ENCODE peak calls at places on chromosome 2, in seven cellular contexts. D is pancreas; K is A549; V is PC-3; U is body of pancreas; A is CD8-positive, alpha-beta T cell; O is Peyer's patch. M is an unnamed sample.

GRCh38 chr2:1594281-1595171 is 149.8 kb downstream of the PXDN start:
- DNase-seq in D (no peak), K (no peak), V (no peak), U (no peak), A (no peak), O (no peak), M (no peak)

GRCh38 chr2:149112068-149112467 is 73.6 kb downstream of the LYPD6B start:
- DNase-seq in D (no peak), K (no peak), V (no peak), U (no peak), A (no peak), O (no peak), M (no peak)

GRCh38 chr2:110994250-110994961 is 126.3 kb upstream of the BCL2L11 start:
- DNase-seq in D (no peak), K (no peak), V (no peak), U (no peak), A (no peak), O (no peak), M (no peak)

GRCh38 chr2:15043336-15044058 is 411.0 kb downstream of the LRATD1 start:
- DNase-seq in D (no peak), K (no peak), V (peak), U (no peak), A (no peak), O (no peak), M (no peak)

GRCh38 chr2:46984642-46985476 is 69.3 kb upstream of the MCFD2 start:
- DNase-seq in D (no peak), K (peak), V (peak), U (peak), A (no peak), O (peak), M (no peak)

GRCh38 chr2:173854840-173855239 is 110.3 kb downstream of the SP3 start:
- DNase-seq in D (no peak), K (no peak), V (peak), U (no peak), A (no peak), O (no peak), M (no peak)

GRCh38 chr2:136764397-136765255 is 719 bp upstream of the THSD7B start:
- DNase-seq in D (peak), K (no peak), V (no peak), U (peak), A (no peak), O (no peak), M (no peak)

GRCh38 chr2:108935231-108935863 is 53.7 kb downstream of the EDAR start:
- DNase-seq in D (no peak), K (no peak), V (no peak), U (no peak), A (no peak), O (no peak), M (peak)

GRCh38 chr2:168703926-168704325 is 98.5 kb upstream of the NOSTRIN start:
- DNase-seq in D (no peak), K (no peak), V (no peak), U (no peak), A (no peak), O (no peak), M (no peak)

GRCh38 chr2:28633739-28634138 is 117.9 kb upstream of the PPP1CB start:
- DNase-seq in D (no peak), K (peak), V (peak), U (no peak), A (no peak), O (no peak), M (no peak)

GRCh38 chr2:232988444-232988843 is 24.6 kb downstream of the NGEF start:
- DNase-seq in D (peak), K (peak), V (peak), U (peak), A (no peak), O (no peak), M (no peak)

DNA sequence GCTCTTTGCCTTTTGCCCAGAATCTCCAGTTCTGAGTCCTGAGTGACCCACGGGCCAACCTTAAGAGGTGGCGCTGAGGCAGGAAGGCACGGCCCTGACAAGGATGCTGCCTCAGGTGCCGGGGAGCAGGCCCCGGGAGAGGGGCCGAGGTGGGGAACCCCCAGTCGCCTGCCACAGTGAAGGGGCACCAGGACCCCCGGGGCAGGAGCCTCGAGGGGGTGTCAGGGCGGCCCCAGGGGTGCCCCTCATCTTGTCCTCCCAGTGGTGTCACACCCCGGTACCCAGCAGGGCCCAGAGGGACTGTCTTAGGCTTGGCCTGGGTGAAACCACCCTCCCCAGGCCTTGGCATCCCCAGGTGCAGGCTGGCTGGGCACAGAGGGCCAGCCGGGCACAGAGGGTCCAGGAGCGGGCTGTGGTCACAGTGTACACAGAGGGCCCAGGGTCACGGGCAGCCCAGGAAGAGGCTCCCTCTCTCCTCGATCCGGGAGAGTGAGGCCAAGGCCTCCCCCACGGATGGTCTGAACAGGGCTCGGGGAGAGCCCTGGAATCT is 1.0 kb downstream of the PDCD1 start:
- DNase-seq in D (no peak), K (no peak), V (no peak), U (peak), A (peak), O (no peak), M (no peak)
- H3K4me3 ChIP-seq in D (no peak), K (no peak), V (no peak), U (no peak), A (no peak), O (peak), M (no peak)

GRCh38 chr2:119574864-119575263 is 30.6 kb downstream of the CFAP221 start:
- DNase-seq in D (no peak), K (no peak), V (no peak), U (no peak), A (no peak), O (no peak), M (no peak)

GRCh38 chr2:119579457-119580295 is 35.4 kb downstream of the CFAP221 start:
- DNase-seq in D (peak), K (no peak), V (no peak), U (peak), A (no peak), O (no peak), M (no peak)

GRCh38 chr2:119575439-119575838 is 31.2 kb downstream of the CFAP221 start:
- DNase-seq in D (no peak), K (no peak), V (no peak), U (no peak), A (no peak), O (no peak), M (no peak)

DNA sequence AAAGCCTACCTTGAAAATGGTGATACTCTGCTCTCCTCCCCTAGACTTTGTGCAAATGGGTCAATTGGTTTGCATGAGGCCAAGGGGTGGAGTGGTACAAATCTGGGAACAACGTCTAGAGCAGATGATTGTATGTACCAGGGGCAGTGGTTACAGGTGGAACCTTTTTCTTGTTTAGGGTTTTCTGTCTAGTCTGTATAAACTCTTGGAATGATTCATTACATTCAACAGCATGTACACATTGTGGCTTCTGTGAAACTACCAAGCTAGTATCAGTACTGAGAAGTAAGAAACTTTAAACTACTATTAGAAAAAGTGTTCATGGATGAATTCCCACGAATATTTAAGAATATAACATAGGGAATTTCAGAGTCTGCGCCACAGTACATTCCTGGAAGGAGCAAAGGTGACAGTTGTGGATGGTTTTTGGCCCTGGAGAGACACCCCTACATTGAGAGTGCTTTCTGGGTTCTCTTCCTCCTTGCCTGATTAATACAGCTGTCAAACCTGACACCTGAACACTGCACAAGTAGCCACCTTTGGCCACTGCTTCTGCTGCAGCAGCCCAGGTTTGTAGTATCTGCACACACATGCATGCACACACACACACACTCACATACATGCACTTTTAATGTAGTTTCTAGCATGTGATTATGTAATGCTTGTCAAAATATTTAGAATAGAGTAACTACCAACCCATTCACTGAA is 30.0 kb downstream of the CFAP221 start:
- DNase-seq in D (no peak), K (no peak), V (no peak), U (no peak), A (no peak), O (no peak), M (no peak)
- H3K4me3 ChIP-seq in D (no peak), K (no peak), V (no peak), U (no peak), A (no peak), O (no peak), M (no peak)

DNA sequence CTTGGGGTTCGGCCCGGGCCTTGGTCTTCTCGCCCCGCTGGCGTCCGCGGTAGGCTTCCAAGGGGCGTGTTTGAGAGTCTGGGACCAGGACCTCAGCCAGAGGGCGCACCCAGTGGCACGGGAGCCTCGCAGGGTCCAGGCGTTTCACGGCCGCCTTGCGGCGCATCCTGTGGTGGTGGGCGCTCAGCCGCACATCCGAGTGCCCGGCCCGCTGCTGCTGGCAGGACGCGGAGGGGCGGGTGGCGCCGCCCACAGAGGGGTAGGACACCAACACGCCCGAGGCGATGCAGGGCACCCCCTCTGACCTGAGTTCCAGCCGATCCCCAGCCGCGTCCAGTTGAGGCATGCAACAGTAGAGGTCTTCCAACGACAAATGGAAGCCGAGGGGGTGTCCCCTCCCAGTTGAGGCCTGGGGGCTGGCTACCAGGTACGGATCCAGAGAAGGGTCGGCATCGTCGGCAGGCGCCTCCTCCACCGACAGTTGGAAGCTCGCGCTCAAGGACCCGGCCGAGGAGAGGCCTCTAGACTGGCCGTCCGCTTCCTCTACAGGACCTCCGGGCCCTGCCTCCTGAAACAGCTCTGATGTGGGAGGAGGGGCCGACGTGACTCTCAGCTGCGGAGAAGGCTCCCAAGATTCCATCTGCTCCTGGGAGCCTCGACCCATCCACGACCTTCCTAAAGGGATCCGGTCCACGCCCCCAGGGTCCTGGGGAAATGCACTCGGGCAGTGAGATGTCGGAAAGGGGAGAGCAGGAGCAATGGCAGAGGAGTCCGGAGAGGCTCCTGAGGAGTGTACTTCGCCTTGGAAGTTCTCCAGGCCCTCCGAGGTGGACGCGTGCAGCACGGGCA is 6.3 kb downstream of the C2orf81 start:
- DNase-seq in D (peak), K (no peak), V (no peak), U (peak), A (no peak), O (peak), M (no peak)
- H3K4me3 ChIP-seq in D (peak), K (no peak), V (no peak), U (no peak), A (peak), O (peak), M (no peak)

GRCh38 chr2:130368786-130369185 is 12.9 kb downstream of the PTPN18 start:
- DNase-seq in D (no peak), K (no peak), V (no peak), U (no peak), A (no peak), O (no peak), M (no peak)
- H3K4me3 ChIP-seq in D (no peak), K (no peak), V (no peak), U (no peak), A (no peak), O (no peak), M (no peak)

GRCh38 chr2:112621792-112622527 is 23.8 kb upstream of the SLC20A1 start:
- DNase-seq in D (no peak), K (no peak), V (peak), U (no peak), A (no peak), O (no peak), M (no peak)
- H3K4me3 ChIP-seq in D (no peak), K (no peak), V (no peak), U (no peak), A (no peak), O (no peak), M (no peak)

GRCh38 chr2:37355735-37356134 is 11.3 kb downstream of the QPCT start:
- DNase-seq in D (no peak), K (no peak), V (no peak), U (no peak), A (no peak), O (no peak), M (no peak)
- H3K4me3 ChIP-seq in D (no peak), K (no peak), V (no peak), U (no peak), A (no peak), O (no peak), M (no peak)

DNA sequence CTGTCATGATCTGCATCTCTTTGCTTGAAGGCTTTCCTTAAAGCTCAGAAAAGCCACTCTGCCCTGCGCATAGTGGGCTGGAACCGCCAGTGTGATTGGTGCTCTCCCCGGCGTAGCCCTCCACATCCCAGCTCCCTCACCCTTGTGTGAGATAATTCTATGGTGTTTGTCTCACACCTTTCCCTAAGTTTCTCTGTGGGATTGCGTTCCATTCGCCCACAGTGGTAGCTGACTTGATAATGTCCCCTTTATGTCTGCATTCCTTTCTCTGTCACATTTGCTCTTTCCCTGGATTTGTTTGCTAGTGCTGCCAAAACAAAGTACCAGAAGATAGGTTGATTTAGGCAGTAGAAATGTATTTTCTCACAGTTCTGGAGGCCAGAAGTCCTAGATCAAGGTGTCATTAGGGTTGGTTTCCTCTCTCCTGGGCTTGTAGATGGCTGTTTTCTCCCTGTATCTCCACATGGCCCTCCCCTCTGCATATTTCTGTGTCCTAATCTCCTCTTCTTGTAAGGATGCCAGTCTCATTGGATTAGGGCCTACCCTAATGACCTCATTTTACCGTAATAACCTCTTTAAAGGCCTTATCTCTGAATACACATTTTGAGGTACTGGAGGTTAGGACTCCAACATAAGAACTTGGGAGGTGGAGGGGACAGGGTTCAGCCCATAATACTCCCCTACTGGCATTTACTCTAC is 7.4 kb upstream of the TMEM87B start:
- DNase-seq in D (no peak), K (no peak), V (no peak), U (no peak), A (no peak), O (no peak), M (no peak)
- H3K4me3 ChIP-seq in D (no peak), K (no peak), V (no peak), U (no peak), A (no peak), O (no peak), M (no peak)

GRCh38 chr2:66421618-66422017 is 13.3 kb upstream of the MEIS1 start:
- DNase-seq in D (no peak), K (no peak), V (no peak), U (no peak), A (no peak), O (no peak), M (no peak)
- H3K4me3 ChIP-seq in D (no peak), K (no peak), V (no peak), U (no peak), A (no peak), O (no peak), M (no peak)

M was measured in NT2/D1.